ENCODE peak calls at places on chromosomes 6 and 20, in seven cellular contexts. One of them, this sample, is unnamed.

GRCh38 chr20:40481337-40481736 is 207.7 kb downstream of the MAFB start:
- DNase-seq in NCI-H226: no peak
- DNase-seq in HFFc6: no peak
- DNase-seq in T-helper 2 cell: no peak
- DNase-seq in NCI-H1436: no peak
- DNase-seq in NAMALWA: no peak
- DNase-seq in WTC11: no peak
- DNase-seq in this sample: no peak

GRCh38 chr20:45080867-45081616 is 19.9 kb downstream of the KCNS1 start:
- DNase-seq in NAMALWA: peak
- DNase-seq in NCI-H226: no peak
- DNase-seq in WTC11: no peak
- DNase-seq in HFFc6: no peak
- DNase-seq in NCI-H1436: no peak
- DNase-seq in T-helper 2 cell: no peak
- DNase-seq in this sample: no peak

GRCh38 chr6:68975064-68975463 is 340.0 kb downstream of the ADGRB3 start:
- DNase-seq in HFFc6: no peak
- DNase-seq in T-helper 2 cell: no peak
- DNase-seq in WTC11: peak
- DNase-seq in NCI-H226: no peak
- DNase-seq in NCI-H1436: peak
- DNase-seq in NAMALWA: no peak
- DNase-seq in this sample: no peak

GRCh38 chr6:119333707-119334295 is 15.8 kb downstream of the MAN1A1 start:
- DNase-seq in NAMALWA: peak
- DNase-seq in T-helper 2 cell: no peak
- DNase-seq in WTC11: no peak
- DNase-seq in HFFc6: no peak
- DNase-seq in NCI-H1436: no peak
- DNase-seq in NCI-H226: no peak
- DNase-seq in this sample: no peak

GRCh38 chr20:57787151-57787968 is 77.5 kb upstream of the PMEPA1 start:
- DNase-seq in NAMALWA: no peak
- DNase-seq in T-helper 2 cell: no peak
- DNase-seq in NCI-H226: no peak
- DNase-seq in WTC11: no peak
- DNase-seq in NCI-H1436: no peak
- DNase-seq in HFFc6: no peak
- DNase-seq in this sample: no peak

GRCh38 chr20:32528905-32529670 is 56.0 kb downstream of the NOL4L start:
- DNase-seq in HFFc6: no peak
- DNase-seq in NAMALWA: no peak
- DNase-seq in WTC11: no peak
- DNase-seq in NCI-H1436: no peak
- DNase-seq in NCI-H226: no peak
- DNase-seq in T-helper 2 cell: no peak
- DNase-seq in this sample: no peak

GRCh38 chr20:49352821-49353220 is 75.0 kb upstream of the ZNFX1 start:
- DNase-seq in NAMALWA: no peak
- DNase-seq in WTC11: no peak
- DNase-seq in HFFc6: no peak
- DNase-seq in NCI-H1436: no peak
- DNase-seq in NCI-H226: no peak
- DNase-seq in T-helper 2 cell: no peak
- DNase-seq in this sample: no peak

GRCh38 chr20:59526242-59527225 is 77.8 kb upstream of the PHACTR3 start:
- DNase-seq in NCI-H226: no peak
- DNase-seq in NAMALWA: peak
- DNase-seq in T-helper 2 cell: no peak
- DNase-seq in HFFc6: no peak
- DNase-seq in NCI-H1436: no peak
- DNase-seq in WTC11: peak
- DNase-seq in this sample: no peak

GRCh38 chr6:170532867-170533488 is 20.1 kb downstream of the PSMB1 start:
- DNase-seq in NCI-H1436: no peak
- DNase-seq in HFFc6: no peak
- DNase-seq in NCI-H226: no peak
- DNase-seq in T-helper 2 cell: no peak
- DNase-seq in WTC11: no peak
- DNase-seq in NAMALWA: no peak
- DNase-seq in this sample: no peak

GRCh38 chr6:40163924-40164323 is 229.7 kb upstream of the MOCS1 start:
- DNase-seq in WTC11: no peak
- DNase-seq in T-helper 2 cell: no peak
- DNase-seq in NAMALWA: no peak
- DNase-seq in NCI-H226: no peak
- DNase-seq in NCI-H1436: no peak
- DNase-seq in HFFc6: no peak
- DNase-seq in this sample: no peak

GRCh38 chr6:78629154-78629721 is 238.1 kb upstream of the IRAK1BP1 start:
- DNase-seq in NCI-H226: no peak
- DNase-seq in HFFc6: no peak
- DNase-seq in NAMALWA: no peak
- DNase-seq in NCI-H1436: no peak
- DNase-seq in T-helper 2 cell: no peak
- DNase-seq in WTC11: peak
- DNase-seq in this sample: no peak

GRCh38 chr6:129672883-129673631 is 36.9 kb downstream of the ARHGAP18 start:
- DNase-seq in WTC11: no peak
- DNase-seq in NAMALWA: peak
- DNase-seq in NCI-H1436: no peak
- DNase-seq in T-helper 2 cell: no peak
- DNase-seq in HFFc6: peak
- DNase-seq in NCI-H226: peak
- DNase-seq in this sample: no peak

GRCh38 chr6:155765275-155766194 is 309.9 kb upstream of the NOX3 start:
- DNase-seq in NCI-H226: no peak
- DNase-seq in WTC11: no peak
- DNase-seq in HFFc6: peak
- DNase-seq in NCI-H1436: no peak
- DNase-seq in NAMALWA: no peak
- DNase-seq in T-helper 2 cell: no peak
- DNase-seq in this sample: no peak

GRCh38 chr20:44151621-44152416 is 35.2 kb downstream of the JPH2 start:
- DNase-seq in NAMALWA: no peak
- DNase-seq in T-helper 2 cell: no peak
- DNase-seq in HFFc6: no peak
- DNase-seq in NCI-H1436: no peak
- DNase-seq in WTC11: no peak
- DNase-seq in NCI-H226: peak
- DNase-seq in this sample: no peak

GRCh38 chr20:2093200-2093781 is 8.3 kb upstream of the STK35 start:
- DNase-seq in NCI-H226: no peak
- DNase-seq in NCI-H1436: peak
- DNase-seq in T-helper 2 cell: no peak
- DNase-seq in HFFc6: no peak
- DNase-seq in NAMALWA: peak
- DNase-seq in WTC11: peak
- DNase-seq in this sample: no peak

GRCh38 chr6:161198176-161198575 is 75.7 kb downstream of the AGPAT4 start:
- DNase-seq in T-helper 2 cell: no peak
- DNase-seq in NCI-H226: peak
- DNase-seq in HFFc6: no peak
- DNase-seq in NCI-H1436: no peak
- DNase-seq in WTC11: no peak
- DNase-seq in NAMALWA: no peak
- DNase-seq in this sample: no peak

GRCh38 chr6:161443868-161444267 is 170.0 kb upstream of the AGPAT4 start:
- DNase-seq in NCI-H226: no peak
- DNase-seq in T-helper 2 cell: no peak
- DNase-seq in NCI-H1436: peak
- DNase-seq in NAMALWA: no peak
- DNase-seq in HFFc6: no peak
- DNase-seq in WTC11: peak
- DNase-seq in this sample: no peak

GRCh38 chr6:90809035-90809434 is 222.2 kb upstream of the MAP3K7 start:
- DNase-seq in NAMALWA: no peak
- DNase-seq in WTC11: no peak
- DNase-seq in NCI-H226: no peak
- DNase-seq in T-helper 2 cell: no peak
- DNase-seq in HFFc6: no peak
- DNase-seq in NCI-H1436: no peak
- DNase-seq in this sample: no peak

GRCh38 chr6:332671-333070 is 40.4 kb downstream of the DUSP22 start:
- DNase-seq in NAMALWA: no peak
- DNase-seq in NCI-H1436: no peak
- DNase-seq in WTC11: no peak
- DNase-seq in NCI-H226: peak
- DNase-seq in HFFc6: no peak
- DNase-seq in T-helper 2 cell: no peak
- DNase-seq in this sample: no peak

GRCh38 chr20:59802018-59802417 is 131.4 kb downstream of the SYCP2 start:
- DNase-seq in WTC11: no peak
- DNase-seq in NCI-H226: no peak
- DNase-seq in T-helper 2 cell: no peak
- DNase-seq in HFFc6: no peak
- DNase-seq in NCI-H1436: no peak
- DNase-seq in NAMALWA: no peak
- DNase-seq in this sample: no peak

GRCh38 chr6:38739532-38739931 is 24.4 kb downstream of the DNAH8 start:
- DNase-seq in WTC11: no peak
- DNase-seq in HFFc6: no peak
- DNase-seq in T-helper 2 cell: no peak
- DNase-seq in NCI-H226: no peak
- DNase-seq in NAMALWA: no peak
- DNase-seq in NCI-H1436: no peak
- DNase-seq in this sample: no peak

GRCh38 chr6:81138236-81138635 is 614.2 kb downstream of the TENT5A start:
- DNase-seq in WTC11: no peak
- DNase-seq in T-helper 2 cell: no peak
- DNase-seq in NCI-H226: no peak
- DNase-seq in HFFc6: no peak
- DNase-seq in NCI-H1436: no peak
- DNase-seq in NAMALWA: no peak
- DNase-seq in this sample: no peak

GRCh38 chr6:139402935-139403386 is 28.5 kb upstream of the CITED2 start:
- DNase-seq in WTC11: no peak
- DNase-seq in HFFc6: peak
- DNase-seq in T-helper 2 cell: no peak
- DNase-seq in NAMALWA: no peak
- DNase-seq in NCI-H226: no peak
- DNase-seq in NCI-H1436: no peak
- DNase-seq in this sample: no peak

GRCh38 chr6:143621876-143622605 is 55.7 kb upstream of the PHACTR2 start:
- DNase-seq in T-helper 2 cell: no peak
- DNase-seq in HFFc6: peak
- DNase-seq in NCI-H1436: no peak
- DNase-seq in NCI-H226: peak
- DNase-seq in WTC11: no peak
- DNase-seq in NAMALWA: no peak
- DNase-seq in this sample: no peak

GRCh38 chr6:137283940-137284910 is 65.0 kb upstream of the IFNGR1 start:
- DNase-seq in T-helper 2 cell: no peak
- DNase-seq in HFFc6: no peak
- DNase-seq in NAMALWA: no peak
- DNase-seq in NCI-H1436: no peak
- DNase-seq in WTC11: no peak
- DNase-seq in NCI-H226: peak
- DNase-seq in this sample: no peak

GRCh38 chr20:14512856-14513255 is 175.4 kb upstream of the FLRT3 start:
- DNase-seq in HFFc6: no peak
- DNase-seq in WTC11: no peak
- DNase-seq in NAMALWA: no peak
- DNase-seq in T-helper 2 cell: no peak
- DNase-seq in NCI-H1436: no peak
- DNase-seq in NCI-H226: no peak
- DNase-seq in this sample: no peak

GRCh38 chr6:36130672-36131516 is 581 bp downstream of the MAPK13 start:
- DNase-seq in T-helper 2 cell: peak
- DNase-seq in NCI-H226: no peak
- DNase-seq in NCI-H1436: peak
- DNase-seq in NAMALWA: no peak
- DNase-seq in HFFc6: no peak
- DNase-seq in WTC11: peak
- DNase-seq in this sample: peak

GRCh38 chr6:67133973-67134372 is 1426.9 kb upstream of the EYS start:
- DNase-seq in WTC11: no peak
- DNase-seq in HFFc6: no peak
- DNase-seq in T-helper 2 cell: no peak
- DNase-seq in NCI-H226: no peak
- DNase-seq in NCI-H1436: no peak
- DNase-seq in NAMALWA: no peak
- DNase-seq in this sample: no peak

GRCh38 chr6:82248233-82248735 is 740 bp upstream of the IBTK start:
- DNase-seq in NAMALWA: no peak
- DNase-seq in T-helper 2 cell: no peak
- DNase-seq in WTC11: no peak
- DNase-seq in NCI-H226: peak
- DNase-seq in NCI-H1436: no peak
- DNase-seq in HFFc6: peak
- DNase-seq in this sample: no peak

GRCh38 chr6:105184921-105185320 is 5.1 kb upstream of the POPDC3 start:
- DNase-seq in NAMALWA: peak
- DNase-seq in HFFc6: peak
- DNase-seq in WTC11: no peak
- DNase-seq in NCI-H226: no peak
- DNase-seq in T-helper 2 cell: no peak
- DNase-seq in NCI-H1436: no peak
- DNase-seq in this sample: no peak

GRCh38 chr20:24297928-24298327 is 171.5 kb upstream of the SYNDIG1 start:
- DNase-seq in NAMALWA: no peak
- DNase-seq in NCI-H1436: no peak
- DNase-seq in T-helper 2 cell: no peak
- DNase-seq in NCI-H226: no peak
- DNase-seq in WTC11: no peak
- DNase-seq in HFFc6: no peak
- DNase-seq in this sample: no peak

GRCh38 chr20:20525214-20525613 is 157.3 kb downstream of the INSM1 start:
- DNase-seq in WTC11: no peak
- DNase-seq in T-helper 2 cell: no peak
- DNase-seq in NCI-H1436: no peak
- DNase-seq in NCI-H226: no peak
- DNase-seq in HFFc6: no peak
- DNase-seq in NAMALWA: no peak
- DNase-seq in this sample: no peak

GRCh38 chr6:131488780-131489179 is 84.2 kb upstream of the ARG1 start:
- DNase-seq in NCI-H1436: no peak
- DNase-seq in NAMALWA: no peak
- DNase-seq in NCI-H226: no peak
- DNase-seq in T-helper 2 cell: no peak
- DNase-seq in HFFc6: no peak
- DNase-seq in WTC11: no peak
- DNase-seq in this sample: no peak

GRCh38 chr20:1907586-1907985 is 12.4 kb downstream of the SIRPA start:
- DNase-seq in HFFc6: peak
- DNase-seq in NCI-H226: peak
- DNase-seq in NAMALWA: no peak
- DNase-seq in NCI-H1436: no peak
- DNase-seq in WTC11: no peak
- DNase-seq in T-helper 2 cell: no peak
- DNase-seq in this sample: no peak

This sample was measured in CD4-positive, alpha-beta T cell.